ENCODE peak calls at places on chromosomes 5 and 9, in six cellular contexts. V is HCT116, R is SK-N-SH, D is HepG2, Y is GM12878, F is H1. A is an unnamed sample.

GRCh38 chr5:135461752-135462151 is 9.6 kb upstream of the TIFAB start:
- DNase-seq in V (no peak), F (no peak), R (no peak), D (no peak), Y (no peak), A (no peak)

GRCh38 chr9:92983984-92984589 is 36.8 kb downstream of the FGD3 start:
- DNase-seq in F (no peak), Y (no peak), D (no peak), R (no peak), V (peak), A (no peak)

GRCh38 chr5:14267166-14267838 is 124.2 kb downstream of the TRIO start:
- DNase-seq in R (no peak), F (no peak), V (no peak), Y (no peak), D (peak), A (no peak)

GRCh38 chr5:74241751-74242140 is 398.8 kb downstream of the ENC1 start:
- DNase-seq in R (no peak), F (no peak), V (peak), Y (no peak), D (no peak), A (peak)

GRCh38 chr5:32304622-32305021 is 8.1 kb downstream of the MTMR12 start:
- DNase-seq in V (no peak), D (no peak), R (no peak), Y (no peak), F (no peak), A (no peak)

GRCh38 chr5:124742983-124743533 is 3.4 kb downstream of the ZNF608 start:
- DNase-seq in V (peak), R (no peak), D (peak), F (peak), Y (no peak), A (no peak)

GRCh38 chr5:142492781-142493281 is 168.0 kb upstream of the SPRY4 start:
- DNase-seq in V (no peak), Y (no peak), D (no peak), F (no peak), R (no peak), A (no peak)

GRCh38 chr5:170293273-170293672 is 4.3 kb downstream of the LCP2 start:
- DNase-seq in F (no peak), R (no peak), Y (peak), D (no peak), V (no peak), A (no peak)

GRCh38 chr5:10536931-10537579 is 26.8 kb upstream of the ANKRD33B start:
- DNase-seq in D (no peak), Y (no peak), R (no peak), V (no peak), F (no peak), A (no peak)

GRCh38 chr5:73985145-73985544 is 359.1 kb downstream of the ARHGEF28 start:
- DNase-seq in D (peak), V (peak), Y (no peak), F (no peak), R (peak), A (no peak)

GRCh38 chr9:14395300-14396082 is 81.5 kb upstream of the NFIB start:
- DNase-seq in R (peak), Y (no peak), F (no peak), D (no peak), V (no peak), A (no peak)

GRCh38 chr9:6788175-6789016 is 30.6 kb downstream of the KDM4C start:
- DNase-seq in D (peak), V (peak), R (no peak), Y (no peak), F (no peak), A (peak)

GRCh38 chr5:129656952-129657351 is 90.9 kb upstream of the MINAR2 start:
- DNase-seq in Y (no peak), F (no peak), R (no peak), V (no peak), D (no peak), A (no peak)

GRCh38 chr5:91219803-91220371 is 163.2 kb downstream of the ARRDC3 start:
- DNase-seq in F (no peak), V (peak), D (no peak), Y (no peak), R (peak), A (no peak)

GRCh38 chr9:29211681-29212589 is 1638.7 kb upstream of the C9orf72 start:
- DNase-seq in Y (no peak), R (peak), V (no peak), F (peak), D (peak), A (no peak)

GRCh38 chr5:6180231-6180872 is 198.0 kb downstream of the MED10 start:
- DNase-seq in F (no peak), R (no peak), V (no peak), D (no peak), Y (no peak), A (no peak)

GRCh38 chr5:141866111-141866510 is 12.1 kb downstream of the PCDH1 start:
- DNase-seq in Y (no peak), R (no peak), V (peak), D (peak), F (no peak), A (peak)

GRCh38 chr9:77712533-77713130 is 64.5 kb upstream of the GNA14 start:
- DNase-seq in V (no peak), D (peak), Y (no peak), R (no peak), F (no peak), A (no peak)

GRCh38 chr9:13484186-13484585 is 204.7 kb upstream of the MPDZ start:
- DNase-seq in Y (no peak), F (no peak), V (no peak), R (no peak), D (no peak), A (no peak)

GRCh38 chr5:6456766-6457370 is 8.2 kb downstream of the UBE2QL1 start:
- DNase-seq in Y (no peak), D (no peak), F (no peak), R (no peak), V (no peak), A (no peak)

GRCh38 chr5:83914662-83915418 is 194.2 kb upstream of the HAPLN1 start:
- DNase-seq in F (no peak), V (no peak), D (no peak), Y (no peak), R (no peak), A (no peak)

GRCh38 chr5:28809811-28810750 is 1771.7 kb upstream of the CDH9 start:
- DNase-seq in D (no peak), Y (no peak), R (peak), V (no peak), F (no peak), A (no peak)

GRCh38 chr9:132372177-132373095 is 17.6 kb upstream of the SETX start:
- DNase-seq in R (peak), Y (no peak), F (no peak), V (no peak), D (no peak), A (no peak)

GRCh38 chr9:131712151-131712716 is 27.6 kb downstream of the RAPGEF1 start:
- DNase-seq in F (no peak), R (no peak), D (no peak), Y (no peak), V (no peak), A (no peak)

GRCh38 chr9:91905958-91906585 is 44.0 kb downstream of the ROR2 start:
- DNase-seq in D (no peak), F (no peak), V (no peak), R (no peak), Y (no peak), A (peak)

GRCh38 chr5:169650701-169651331 is 13.7 kb downstream of the DOCK2 start:
- DNase-seq in F (no peak), D (no peak), Y (peak), R (no peak), V (no peak), A (no peak)

GRCh38 chr5:149485655-149486615 is 65.3 kb downstream of the CSNK1A1 start:
- DNase-seq in R (peak), V (peak), D (peak), Y (no peak), F (no peak), A (peak)

GRCh38 chr9:29850664-29851063 is 2277.4 kb upstream of the C9orf72 start:
- DNase-seq in V (no peak), R (no peak), F (no peak), Y (no peak), D (peak), A (no peak)

GRCh38 chr5:60295423-60295822 is 401.9 kb upstream of the PDE4D start:
- DNase-seq in R (peak), D (peak), V (peak), F (peak), Y (peak), A (peak)

GRCh38 chr5:174720612-174721521 is 3.5 kb upstream of the MSX2 start:
- DNase-seq in Y (no peak), V (no peak), F (peak), R (peak), D (peak), A (no peak)

GRCh38 chr5:55176176-55176818 is 3.3 kb upstream of the CDC20B start:
- DNase-seq in V (no peak), F (peak), D (peak), Y (no peak), R (peak), A (peak)

GRCh38 chr9:5493597-5494511 is 16.5 kb upstream of the PDCD1LG2 start:
- DNase-seq in F (no peak), D (no peak), R (no peak), V (no peak), Y (peak), A (no peak)

GRCh38 chr5:158463971-158464370 is 605.0 kb upstream of the CLINT1 start:
- DNase-seq in Y (no peak), D (peak), F (no peak), V (no peak), R (no peak), A (no peak)

GRCh38 chr9:100679834-100680233 is 102.0 kb downstream of the CAVIN4 start:
- DNase-seq in D (no peak), R (no peak), F (no peak), V (no peak), Y (no peak), A (no peak)
- TF ChIP-seq JUND in D (no peak), R (no peak), F (no peak), V (no peak), Y (no peak), A (no peak)

DNA sequence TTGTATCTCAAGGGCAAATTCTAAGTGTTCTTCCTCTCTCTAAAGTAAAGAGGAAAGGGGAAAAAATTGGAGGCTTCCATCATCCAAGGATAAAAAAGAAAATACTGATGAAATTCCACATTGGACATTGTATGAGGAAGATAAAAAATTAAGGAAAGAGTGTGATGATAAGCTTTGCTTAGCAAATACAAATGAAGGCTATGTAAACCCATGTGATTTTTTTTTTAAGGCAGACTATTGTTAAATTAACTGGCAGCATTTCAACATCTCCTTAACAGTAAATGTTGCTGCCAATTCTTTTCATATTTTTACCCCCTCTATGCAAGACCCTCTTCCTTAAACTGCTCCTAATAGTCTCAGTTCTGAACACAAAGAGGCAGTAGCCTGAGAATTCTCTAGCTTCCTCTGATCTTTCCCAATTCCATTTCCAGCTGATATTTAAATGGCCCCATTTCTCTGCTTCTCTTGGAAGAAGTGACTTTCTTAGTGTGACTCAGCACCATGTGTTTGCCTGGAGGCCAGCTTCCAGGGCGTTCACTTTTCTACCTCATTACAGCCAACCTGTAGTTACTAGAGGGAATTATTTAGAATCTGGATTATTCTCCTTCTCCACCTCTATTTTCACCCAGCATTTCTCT is 159.7 kb downstream of the TLE1 start:
- DNase-seq in Y (no peak), V (peak), D (peak), F (no peak), R (no peak), A (no peak)
- TF ChIP-seq JUND in Y (no peak), V (peak), D (no peak), F (no peak), R (peak), A (no peak)

GRCh38 chr5:38022621-38023020 is 182.8 kb upstream of the GDNF start:
- DNase-seq in R (no peak), D (no peak), V (no peak), Y (no peak), F (no peak), A (no peak)
- TF ChIP-seq JUND in R (no peak), D (no peak), V (no peak), Y (no peak), F (no peak), A (no peak)

GRCh38 chr5:133296624-133297023 is 244.8 kb downstream of the HSPA4 start:
- DNase-seq in D (no peak), V (no peak), F (no peak), R (no peak), Y (no peak), A (no peak)

GRCh38 chr5:133295520-133295919 is 243.7 kb downstream of the HSPA4 start:
- DNase-seq in V (no peak), D (no peak), R (no peak), F (no peak), Y (no peak), A (peak)

GRCh38 chr5:133298447-133298846 is 246.6 kb downstream of the HSPA4 start:
- DNase-seq in Y (no peak), R (no peak), D (no peak), F (no peak), V (no peak), A (peak)

GRCh38 chr5:133299021-133299420 is 247.2 kb downstream of the HSPA4 start:
- DNase-seq in D (no peak), R (no peak), Y (no peak), V (no peak), F (no peak), A (no peak)

GRCh38 chr5:133297293-133297692 is 245.5 kb downstream of the HSPA4 start:
- DNase-seq in D (no peak), F (no peak), V (no peak), Y (no peak), R (no peak), A (no peak)
- TF ChIP-seq JUND in D (no peak), F (no peak), V (no peak), Y (no peak), R (no peak), A (no peak)

GRCh38 chr5:120463991-120464626 is at the start of gene PRR16:
- DNase-seq in V (no peak), F (peak), R (peak), Y (no peak), D (no peak), A (peak)
- TF ChIP-seq JUND in V (no peak), F (no peak), R (no peak), Y (no peak), D (no peak), A (no peak)